ENCODE peak calls at places on chromosomes 16 and 17, in five cellular contexts. One of them, this sample, is unnamed.

GRCh38 chr16:22189473-22190168 is 16.5 kb upstream of the EEF2K start:
- DNase-seq in left lung: no peak
- DNase-seq in spleen: peak; percentile 90
- DNase-seq in A549: no peak
- DNase-seq in heart right ventricle: peak; percentile 63
- DNase-seq in this sample: no peak

GRCh38 chr17:60573139-60573975 is 26.6 kb upstream of the PPM1D start:
- DNase-seq in left lung: no peak
- DNase-seq in spleen: no peak
- DNase-seq in A549: no peak
- DNase-seq in heart right ventricle: no peak
- DNase-seq in this sample: no peak

GRCh38 chr16:49637511-49637910 is 218.4 kb downstream of the ZNF423 start:
- DNase-seq in left lung: no peak
- DNase-seq in spleen: peak; percentile 64
- DNase-seq in A549: no peak
- DNase-seq in heart right ventricle: no peak
- DNase-seq in this sample: no peak

GRCh38 chr16:19817875-19818274 is 66.8 kb downstream of the GPRC5B start:
- DNase-seq in left lung: no peak
- DNase-seq in spleen: no peak
- DNase-seq in A549: no peak
- DNase-seq in heart right ventricle: no peak
- DNase-seq in this sample: no peak

GRCh38 chr17:35734396-35734795 is 3.0 kb downstream of the RASL10B start:
- DNase-seq in left lung: no peak
- DNase-seq in spleen: no peak
- DNase-seq in A549: no peak
- DNase-seq in heart right ventricle: no peak
- DNase-seq in this sample: no peak

GRCh38 chr17:57758654-57759053 is 13.6 kb upstream of the CCDC182 start:
- DNase-seq in left lung: no peak
- DNase-seq in spleen: no peak
- DNase-seq in A549: no peak
- DNase-seq in heart right ventricle: no peak
- DNase-seq in this sample: no peak

GRCh38 chr16:85568519-85568918 is 44.6 kb upstream of the GSE1 start:
- DNase-seq in left lung: peak; percentile 76
- DNase-seq in spleen: no peak
- DNase-seq in A549: no peak
- DNase-seq in heart right ventricle: no peak
- DNase-seq in this sample: no peak

GRCh38 chr17:56136316-56136715 is 17.0 kb upstream of the ANKFN1 start:
- DNase-seq in left lung: no peak
- DNase-seq in spleen: no peak
- DNase-seq in A549: no peak
- DNase-seq in heart right ventricle: no peak
- DNase-seq in this sample: no peak

GRCh38 chr17:57442914-57443571 is 186.7 kb downstream of the MSI2 start:
- DNase-seq in left lung: no peak
- DNase-seq in spleen: peak; percentile 89
- DNase-seq in A549: no peak
- DNase-seq in heart right ventricle: peak; percentile 52
- DNase-seq in this sample: peak; percentile 43

GRCh38 chr17:83098241-83099085 is 19.1 kb downstream of the METRNL start:
- DNase-seq in left lung: no peak
- DNase-seq in spleen: no peak
- DNase-seq in A549: no peak
- DNase-seq in heart right ventricle: no peak
- DNase-seq in this sample: no peak

GRCh38 chr16:49469930-49470451 is 96.4 kb downstream of the C16orf78 start:
- DNase-seq in left lung: peak; percentile 54
- DNase-seq in spleen: peak; percentile 58
- DNase-seq in A549: no peak
- DNase-seq in heart right ventricle: no peak
- DNase-seq in this sample: no peak

GRCh38 chr16:47142469-47143328 is 1.0 kb downstream of the NETO2 start:
- DNase-seq in left lung: peak; percentile 85
- DNase-seq in spleen: peak; percentile 84
- DNase-seq in A549: peak; percentile 25
- DNase-seq in heart right ventricle: peak; percentile 23
- DNase-seq in this sample: no peak

GRCh38 chr17:63653018-63653417 is 30.8 kb downstream of the MAP3K3 start:
- DNase-seq in left lung: no peak
- DNase-seq in spleen: no peak
- DNase-seq in A549: no peak
- DNase-seq in heart right ventricle: no peak
- DNase-seq in this sample: no peak

GRCh38 chr16:74874912-74875311 is 100.3 kb upstream of the FA2H start:
- DNase-seq in left lung: no peak
- DNase-seq in spleen: no peak
- DNase-seq in A549: no peak
- DNase-seq in heart right ventricle: peak; percentile 49
- DNase-seq in this sample: no peak
- H3K27ac ChIP-seq in left lung: no peak overlapping the region
- H3K27ac ChIP-seq in spleen: no peak overlapping the region
- H3K27ac ChIP-seq in A549: no peak overlapping the region
- H3K27ac ChIP-seq in heart right ventricle: no peak overlapping the region
- H3K27ac ChIP-seq in this sample: no peak overlapping the region

GRCh38 chr17:81473019-81473418 is 39.6 kb downstream of the ACTG1 start:
- DNase-seq in left lung: no peak
- DNase-seq in spleen: no peak
- DNase-seq in A549: no peak
- DNase-seq in heart right ventricle: no peak
- DNase-seq in this sample: no peak

GRCh38 chr17:81470270-81470943 is 42.2 kb downstream of the ACTG1 start:
- DNase-seq in left lung: no peak
- DNase-seq in spleen: no peak
- DNase-seq in A549: no peak
- DNase-seq in heart right ventricle: no peak
- DNase-seq in this sample: no peak

GRCh38 chr17:81469266-81469665 is 43.3 kb downstream of the ACTG1 start:
- DNase-seq in left lung: no peak
- DNase-seq in spleen: no peak
- DNase-seq in A549: no peak
- DNase-seq in heart right ventricle: no peak
- DNase-seq in this sample: no peak

GRCh38 chr17:81470944-81471803 is 41.4 kb downstream of the ACTG1 start:
- DNase-seq in left lung: no peak
- DNase-seq in spleen: no peak
- DNase-seq in A549: no peak
- DNase-seq in heart right ventricle: no peak
- DNase-seq in this sample: no peak

DNA sequence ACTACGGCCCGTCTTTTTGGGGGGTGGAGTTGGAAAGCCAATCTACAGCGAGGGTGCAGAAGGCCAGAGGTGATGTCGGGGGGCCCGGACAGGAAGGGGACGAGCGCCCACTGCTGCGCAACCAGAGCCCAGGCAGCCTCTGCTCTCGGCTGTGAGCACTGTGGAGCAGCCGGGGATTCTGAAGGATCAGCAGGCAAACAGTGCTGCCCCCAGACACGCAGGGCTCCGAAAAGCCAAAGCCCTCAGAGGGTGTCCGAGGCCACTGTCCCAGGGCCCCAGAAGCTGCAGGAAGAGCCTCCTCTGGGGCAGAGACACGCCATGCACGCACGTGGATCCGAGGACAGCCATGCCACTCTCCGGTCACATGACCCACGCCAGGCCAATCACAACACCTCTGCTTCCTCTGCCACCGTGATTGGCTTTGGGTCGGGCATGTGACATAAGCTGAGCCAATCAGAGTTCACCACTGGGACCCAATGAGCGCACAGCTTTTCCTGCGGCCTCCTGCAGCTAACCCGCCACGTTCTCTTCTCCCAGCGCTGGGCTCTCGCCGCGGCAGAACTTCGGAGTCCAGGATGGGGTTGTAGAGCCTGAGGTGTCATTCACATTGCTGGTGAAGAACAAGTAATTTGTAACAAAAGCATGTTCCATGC is 40.7 kb downstream of the ACTG1 start:
- DNase-seq in left lung: no peak
- DNase-seq in spleen: no peak
- DNase-seq in A549: peak; percentile 94
- DNase-seq in heart right ventricle: no peak
- DNase-seq in this sample: peak; percentile 24
- H3K27ac ChIP-seq in left lung: no peak overlapping the region
- H3K27ac ChIP-seq in spleen: peak overlapping the region; percentile 0
- H3K27ac ChIP-seq in A549: no peak overlapping the region
- H3K27ac ChIP-seq in heart right ventricle: no peak overlapping the region
- H3K27ac ChIP-seq in this sample: peak overlapping the region; percentile 47

DNA sequence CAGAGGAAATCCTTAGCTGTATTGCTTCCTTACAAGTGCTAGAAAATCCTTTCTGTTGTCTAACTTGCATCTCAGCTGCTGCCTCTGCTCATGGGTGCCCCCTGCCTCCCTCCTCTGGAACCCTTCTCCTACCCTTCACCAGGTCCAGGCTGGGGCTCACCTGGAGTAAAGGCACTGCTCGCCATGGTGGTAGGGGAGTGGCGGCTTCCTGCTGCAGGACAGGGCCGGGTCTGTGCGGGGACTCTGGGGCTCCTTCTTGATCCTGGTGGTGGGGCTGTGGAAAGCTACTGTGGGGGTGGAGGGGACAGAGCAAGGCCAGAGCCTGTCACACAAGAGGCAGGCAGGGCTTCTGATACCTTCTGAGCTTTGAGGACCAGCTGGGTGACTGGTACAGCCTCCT is 12.4 kb downstream of the ETV4 start:
- DNase-seq in left lung: no peak
- DNase-seq in spleen: no peak
- DNase-seq in A549: no peak
- DNase-seq in heart right ventricle: no peak
- DNase-seq in this sample: no peak
- H3K27ac ChIP-seq in left lung: no peak overlapping the region
- H3K27ac ChIP-seq in spleen: no peak overlapping the region
- H3K27ac ChIP-seq in A549: no peak overlapping the region
- H3K27ac ChIP-seq in heart right ventricle: no peak overlapping the region
- H3K27ac ChIP-seq in this sample: no peak overlapping the region

DNA sequence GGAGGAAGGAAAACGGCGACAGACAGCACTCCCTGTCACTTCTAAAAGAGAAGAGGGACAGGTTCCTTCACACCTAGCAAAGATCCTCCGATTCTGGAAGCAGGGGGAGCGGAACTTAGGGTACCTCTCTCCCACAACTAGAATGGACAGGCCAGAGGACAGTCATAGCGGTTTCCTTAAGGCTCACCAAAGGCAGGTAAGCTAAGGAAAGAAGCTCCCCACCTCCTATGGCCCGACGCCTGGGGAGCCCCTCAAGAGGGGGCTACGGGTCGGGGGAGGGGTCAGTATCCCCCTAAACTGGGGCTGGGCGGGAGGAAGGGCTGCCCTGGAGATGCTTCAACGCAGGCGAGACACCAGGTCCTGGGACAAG is 290 bp downstream of the RAB5C start:
- DNase-seq in left lung: no peak
- DNase-seq in spleen: no peak
- DNase-seq in A549: no peak
- DNase-seq in heart right ventricle: no peak
- DNase-seq in this sample: no peak
- H3K27ac ChIP-seq in left lung: peak overlapping the region; percentile 50
- H3K27ac ChIP-seq in spleen: peak overlapping the region; percentile 86
- H3K27ac ChIP-seq in A549: peak overlapping the region; percentile 88
- H3K27ac ChIP-seq in heart right ventricle: peak overlapping the region; percentile 77
- H3K27ac ChIP-seq in this sample: peak overlapping the region; percentile 85

GRCh38 chr16:30091474-30092372 is at the start of gene TBX6:
- DNase-seq in left lung: peak; percentile 99
- DNase-seq in spleen: peak; percentile 99
- DNase-seq in A549: peak; percentile 90
- DNase-seq in heart right ventricle: peak; percentile 95
- DNase-seq in this sample: peak; percentile 92

GRCh38 chr16:30088237-30088831 is 3.4 kb downstream of the TBX6 start:
- DNase-seq in left lung: no peak
- DNase-seq in spleen: no peak
- DNase-seq in A549: no peak
- DNase-seq in heart right ventricle: no peak
- DNase-seq in this sample: no peak

GRCh38 chr16:30088832-30089624 is 2.7 kb downstream of the TBX6 start:
- DNase-seq in left lung: peak; percentile 61
- DNase-seq in spleen: no peak
- DNase-seq in A549: no peak
- DNase-seq in heart right ventricle: no peak
- DNase-seq in this sample: no peak

GRCh38 chr16:30092373-30093010 is 768 bp upstream of the TBX6 start:
- DNase-seq in left lung: peak; percentile 95
- DNase-seq in spleen: peak; percentile 96
- DNase-seq in A549: peak; percentile 96
- DNase-seq in heart right ventricle: peak; percentile 82
- DNase-seq in this sample: peak; percentile 20

GRCh38 chr16:30090607-30091332 is 954 bp downstream of the TBX6 start:
- DNase-seq in left lung: peak; percentile 80
- DNase-seq in spleen: peak; percentile 86
- DNase-seq in A549: no peak
- DNase-seq in heart right ventricle: no peak
- DNase-seq in this sample: no peak
- H3K27ac ChIP-seq in left lung: peak overlapping the region; percentile 26
- H3K27ac ChIP-seq in spleen: peak overlapping the region; percentile 7
- H3K27ac ChIP-seq in A549: no peak overlapping the region
- H3K27ac ChIP-seq in heart right ventricle: peak overlapping the region; percentile 81
- H3K27ac ChIP-seq in this sample: no peak overlapping the region

This sample was measured in substantia nigra.